ENCODE peak calls at places on chromosomes 11 and 22, in eight cellular contexts. One of them, this sample, is unnamed.

GRCh38 chr11:68028802-68029475 is 1.5 kb upstream of the NDUFS8 start:
- DNase-seq in stimulated activated CD4-positive, alpha-beta T cell treated with anti-CD3 and anti-CD28 coated beads, Interleukin-1b, Interleukin-23, amount 100 ng/mL, for 1 hour: no peak
- DNase-seq in cardiac muscle cell: no peak
- DNase-seq in ELF-1: no peak
- DNase-seq in GM13977: no peak
- DNase-seq in Peyer's patch: no peak
- DNase-seq in activated naive CD4-positive, alpha-beta T cell: no peak
- DNase-seq in heart left ventricle: no peak
- DNase-seq in this sample: no peak

GRCh38 chr11:16125796-16126195 is 230.6 kb downstream of the SOX6 start:
- DNase-seq in cardiac muscle cell: no peak
- DNase-seq in Peyer's patch: no peak
- DNase-seq in ELF-1: no peak
- DNase-seq in stimulated activated CD4-positive, alpha-beta T cell treated with anti-CD3 and anti-CD28 coated beads, Interleukin-1b, Interleukin-23, amount 100 ng/mL, for 1 hour: no peak
- DNase-seq in heart left ventricle: no peak
- DNase-seq in activated naive CD4-positive, alpha-beta T cell: no peak
- DNase-seq in GM13977: no peak
- DNase-seq in this sample: no peak

GRCh38 chr22:49531533-49531895 is 296.2 kb downstream of the BRD1 start:
- DNase-seq in GM13977: no peak
- DNase-seq in stimulated activated CD4-positive, alpha-beta T cell treated with anti-CD3 and anti-CD28 coated beads, Interleukin-1b, Interleukin-23, amount 100 ng/mL, for 1 hour: no peak
- DNase-seq in ELF-1: no peak
- DNase-seq in activated naive CD4-positive, alpha-beta T cell: no peak
- DNase-seq in heart left ventricle: no peak
- DNase-seq in Peyer's patch: no peak
- DNase-seq in cardiac muscle cell: no peak
- DNase-seq in this sample: no peak

GRCh38 chr11:128026596-128026995 is 560.8 kb downstream of the ETS1 start:
- DNase-seq in activated naive CD4-positive, alpha-beta T cell: no peak
- DNase-seq in cardiac muscle cell: no peak
- DNase-seq in ELF-1: no peak
- DNase-seq in GM13977: no peak
- DNase-seq in heart left ventricle: no peak
- DNase-seq in stimulated activated CD4-positive, alpha-beta T cell treated with anti-CD3 and anti-CD28 coated beads, Interleukin-1b, Interleukin-23, amount 100 ng/mL, for 1 hour: no peak
- DNase-seq in Peyer's patch: no peak
- DNase-seq in this sample: no peak

GRCh38 chr22:39349506-39349966 is 255 bp upstream of the SYNGR1 start:
- DNase-seq in ELF-1: no peak
- DNase-seq in stimulated activated CD4-positive, alpha-beta T cell treated with anti-CD3 and anti-CD28 coated beads, Interleukin-1b, Interleukin-23, amount 100 ng/mL, for 1 hour: no peak
- DNase-seq in heart left ventricle: peak
- DNase-seq in GM13977: peak
- DNase-seq in Peyer's patch: no peak
- DNase-seq in activated naive CD4-positive, alpha-beta T cell: peak
- DNase-seq in cardiac muscle cell: peak
- DNase-seq in this sample: no peak

GRCh38 chr11:134655189-134655937 is 243.3 kb upstream of the B3GAT1 start:
- DNase-seq in GM13977: no peak
- DNase-seq in heart left ventricle: peak
- DNase-seq in Peyer's patch: peak
- DNase-seq in stimulated activated CD4-positive, alpha-beta T cell treated with anti-CD3 and anti-CD28 coated beads, Interleukin-1b, Interleukin-23, amount 100 ng/mL, for 1 hour: no peak
- DNase-seq in activated naive CD4-positive, alpha-beta T cell: no peak
- DNase-seq in ELF-1: no peak
- DNase-seq in cardiac muscle cell: no peak
- DNase-seq in this sample: peak

GRCh38 chr11:103923473-103923931 is 112.9 kb upstream of the DDI1 start:
- DNase-seq in cardiac muscle cell: peak
- DNase-seq in heart left ventricle: no peak
- DNase-seq in ELF-1: peak
- DNase-seq in GM13977: no peak
- DNase-seq in Peyer's patch: no peak
- DNase-seq in activated naive CD4-positive, alpha-beta T cell: no peak
- DNase-seq in stimulated activated CD4-positive, alpha-beta T cell treated with anti-CD3 and anti-CD28 coated beads, Interleukin-1b, Interleukin-23, amount 100 ng/mL, for 1 hour: no peak
- DNase-seq in this sample: no peak

GRCh38 chr11:57482782-57483569 is 22.6 kb downstream of the RTN4RL2 start:
- DNase-seq in activated naive CD4-positive, alpha-beta T cell: peak
- DNase-seq in ELF-1: peak
- DNase-seq in GM13977: peak
- DNase-seq in heart left ventricle: no peak
- DNase-seq in stimulated activated CD4-positive, alpha-beta T cell treated with anti-CD3 and anti-CD28 coated beads, Interleukin-1b, Interleukin-23, amount 100 ng/mL, for 1 hour: peak
- DNase-seq in cardiac muscle cell: peak
- DNase-seq in Peyer's patch: peak
- DNase-seq in this sample: peak

GRCh38 chr22:30861688-30862552 is 106.7 kb downstream of the MORC2 start:
- DNase-seq in activated naive CD4-positive, alpha-beta T cell: no peak
- DNase-seq in stimulated activated CD4-positive, alpha-beta T cell treated with anti-CD3 and anti-CD28 coated beads, Interleukin-1b, Interleukin-23, amount 100 ng/mL, for 1 hour: no peak
- DNase-seq in heart left ventricle: no peak
- DNase-seq in cardiac muscle cell: no peak
- DNase-seq in Peyer's patch: no peak
- DNase-seq in GM13977: peak
- DNase-seq in ELF-1: no peak
- DNase-seq in this sample: peak

GRCh38 chr11:7576671-7577225 is 62.9 kb downstream of the PPFIBP2 start:
- DNase-seq in ELF-1: peak
- DNase-seq in cardiac muscle cell: peak
- DNase-seq in heart left ventricle: peak
- DNase-seq in GM13977: no peak
- DNase-seq in stimulated activated CD4-positive, alpha-beta T cell treated with anti-CD3 and anti-CD28 coated beads, Interleukin-1b, Interleukin-23, amount 100 ng/mL, for 1 hour: no peak
- DNase-seq in activated naive CD4-positive, alpha-beta T cell: no peak
- DNase-seq in Peyer's patch: no peak
- DNase-seq in this sample: no peak

GRCh38 chr11:75719639-75720239 is 2.1 kb downstream of the MOGAT2 start:
- DNase-seq in ELF-1: no peak
- DNase-seq in cardiac muscle cell: no peak
- DNase-seq in GM13977: no peak
- DNase-seq in stimulated activated CD4-positive, alpha-beta T cell treated with anti-CD3 and anti-CD28 coated beads, Interleukin-1b, Interleukin-23, amount 100 ng/mL, for 1 hour: no peak
- DNase-seq in activated naive CD4-positive, alpha-beta T cell: no peak
- DNase-seq in Peyer's patch: peak
- DNase-seq in heart left ventricle: no peak
- DNase-seq in this sample: no peak

GRCh38 chr11:11937957-11938356 is 70.5 kb downstream of the DKK3 start:
- DNase-seq in GM13977: no peak
- DNase-seq in heart left ventricle: no peak
- DNase-seq in Peyer's patch: no peak
- DNase-seq in activated naive CD4-positive, alpha-beta T cell: no peak
- DNase-seq in stimulated activated CD4-positive, alpha-beta T cell treated with anti-CD3 and anti-CD28 coated beads, Interleukin-1b, Interleukin-23, amount 100 ng/mL, for 1 hour: no peak
- DNase-seq in cardiac muscle cell: no peak
- DNase-seq in ELF-1: no peak
- DNase-seq in this sample: no peak

GRCh38 chr11:40732107-40732506 is 727.3 kb downstream of the LRRC4C start:
- DNase-seq in ELF-1: no peak
- DNase-seq in stimulated activated CD4-positive, alpha-beta T cell treated with anti-CD3 and anti-CD28 coated beads, Interleukin-1b, Interleukin-23, amount 100 ng/mL, for 1 hour: no peak
- DNase-seq in cardiac muscle cell: no peak
- DNase-seq in GM13977: no peak
- DNase-seq in Peyer's patch: no peak
- DNase-seq in heart left ventricle: no peak
- DNase-seq in activated naive CD4-positive, alpha-beta T cell: no peak
- DNase-seq in this sample: no peak

GRCh38 chr11:10934293-10934850 is 76.5 kb upstream of the ZBED5 start:
- DNase-seq in heart left ventricle: no peak
- DNase-seq in Peyer's patch: no peak
- DNase-seq in cardiac muscle cell: peak
- DNase-seq in stimulated activated CD4-positive, alpha-beta T cell treated with anti-CD3 and anti-CD28 coated beads, Interleukin-1b, Interleukin-23, amount 100 ng/mL, for 1 hour: no peak
- DNase-seq in ELF-1: no peak
- DNase-seq in activated naive CD4-positive, alpha-beta T cell: no peak
- DNase-seq in GM13977: no peak
- DNase-seq in this sample: no peak

GRCh38 chr11:107744736-107745135 is 32.9 kb upstream of the SLN start:
- DNase-seq in cardiac muscle cell: no peak
- DNase-seq in heart left ventricle: no peak
- DNase-seq in stimulated activated CD4-positive, alpha-beta T cell treated with anti-CD3 and anti-CD28 coated beads, Interleukin-1b, Interleukin-23, amount 100 ng/mL, for 1 hour: no peak
- DNase-seq in activated naive CD4-positive, alpha-beta T cell: no peak
- DNase-seq in Peyer's patch: no peak
- DNase-seq in ELF-1: no peak
- DNase-seq in GM13977: no peak
- DNase-seq in this sample: no peak

GRCh38 chr11:10490032-10490397 is 35.0 kb downstream of the AMPD3 start:
- DNase-seq in activated naive CD4-positive, alpha-beta T cell: no peak
- DNase-seq in cardiac muscle cell: no peak
- DNase-seq in heart left ventricle: no peak
- DNase-seq in Peyer's patch: no peak
- DNase-seq in stimulated activated CD4-positive, alpha-beta T cell treated with anti-CD3 and anti-CD28 coated beads, Interleukin-1b, Interleukin-23, amount 100 ng/mL, for 1 hour: no peak
- DNase-seq in ELF-1: no peak
- DNase-seq in GM13977: no peak
- DNase-seq in this sample: peak

This sample was measured in type B pancreatic cell.